ENCODE peak calls at places on chromosomes 11 and 22, in seven cellular contexts. H, M, P, U, T, D and X are unnamed samples. For H3K27me3, the result is how much of the 10 kb centered on the place peaks cover.

GRCh38 chr11:65242389-65242788 is 19.4 kb upstream of the POLA2 start:
- DNase-seq in H (no peak), D (no peak), M (no peak), U (no peak), P (no peak), T (no peak), X (no peak)

GRCh38 chr11:78277314-78277994 is 88.7 kb downstream of the USP35 start:
- DNase-seq in T (no peak), D (peak), U (no peak), H (no peak), M (no peak), P (no peak), X (no peak)

GRCh38 chr22:32232447-32232846 is 22.7 kb downstream of the SLC5A4 start:
- DNase-seq in M (no peak), P (no peak), D (no peak), T (no peak), U (no peak), H (no peak), X (no peak)

GRCh38 chr22:45603631-45604030 is 68.0 kb upstream of the ATXN10 start:
- DNase-seq in M (no peak), U (no peak), T (no peak), P (no peak), H (no peak), D (no peak), X (no peak)

GRCh38 chr22:46801331-46801811 is 38.9 kb downstream of the TBC1D22A start:
- DNase-seq in H (no peak), D (peak), U (no peak), P (no peak), T (no peak), M (no peak), X (no peak)

GRCh38 chr11:85945788-85946187 is 90.6 kb downstream of the CCDC83 start:
- DNase-seq in H (no peak), T (no peak), U (no peak), D (no peak), P (no peak), M (no peak), X (no peak)

GRCh38 chr11:32723332-32723731 is 71.1 kb downstream of the CCDC73 start:
- DNase-seq in H (no peak), D (no peak), P (no peak), T (no peak), U (no peak), M (no peak), X (no peak)

GRCh38 chr22:36145881-36146280 is 14.7 kb downstream of the APOL3 start:
- DNase-seq in U (no peak), M (no peak), D (no peak), T (no peak), P (no peak), H (no peak), X (no peak)

GRCh38 chr11:125345706-125346561 is 150.1 kb downstream of the FEZ1 start:
- DNase-seq in U (no peak), D (peak), P (no peak), T (no peak), H (peak), M (peak), X (no peak)

GRCh38 chr11:48001438-48002021 is 21.2 kb downstream of the PTPRJ start:
- DNase-seq in U (no peak), D (no peak), P (no peak), M (no peak), T (no peak), H (no peak), X (no peak)

GRCh38 chr11:30960387-30960992 is 374.3 kb upstream of the MPPED2 start:
- DNase-seq in H (no peak), M (peak), D (peak), P (peak), T (no peak), U (no peak), X (peak)

GRCh38 chr22:36769541-36769940 is 6.4 kb downstream of the IFT27 start:
- DNase-seq in T (no peak), H (no peak), M (no peak), D (no peak), U (no peak), P (no peak), X (no peak)

GRCh38 chr11:104163100-104164027 is 583 bp downstream of the PDGFD start:
- DNase-seq in T (no peak), H (no peak), D (no peak), U (no peak), P (no peak), M (peak), X (no peak)

GRCh38 chr11:64037027-64037633 is 1.4 kb downstream of the FLRT1 start:
- DNase-seq in P (no peak), M (no peak), U (no peak), T (no peak), D (no peak), H (no peak), X (no peak)

GRCh38 chr11:133343951-133344350 is 188.3 kb downstream of the OPCML start:
- DNase-seq in T (no peak), D (no peak), H (no peak), M (no peak), P (no peak), U (no peak), X (no peak)

GRCh38 chr11:124897681-124898680 is at the start of gene ROBO4:
- DNase-seq in H (no peak), M (peak), P (peak), D (peak), T (no peak), U (no peak), X (peak)

GRCh38 chr22:27734066-27734465 is 67.5 kb downstream of the MN1 start:
- DNase-seq in U (no peak), P (no peak), T (no peak), D (no peak), M (no peak), H (no peak), X (no peak)

GRCh38 chr11:66996609-66997273 is 21.6 kb downstream of the C11orf86 start:
- DNase-seq in U (no peak), H (no peak), M (no peak), D (peak), T (no peak), P (no peak), X (no peak)

GRCh38 chr11:21625982-21626381 is 566.9 kb upstream of the ANO5 start:
- DNase-seq in H (no peak), M (no peak), D (no peak), T (no peak), U (no peak), P (no peak), X (no peak)

GRCh38 chr11:122981388-122982264 is at the start of gene BSX:
- DNase-seq in U (peak), H (peak), D (peak), P (no peak), T (no peak), M (no peak), X (no peak)

DNA sequence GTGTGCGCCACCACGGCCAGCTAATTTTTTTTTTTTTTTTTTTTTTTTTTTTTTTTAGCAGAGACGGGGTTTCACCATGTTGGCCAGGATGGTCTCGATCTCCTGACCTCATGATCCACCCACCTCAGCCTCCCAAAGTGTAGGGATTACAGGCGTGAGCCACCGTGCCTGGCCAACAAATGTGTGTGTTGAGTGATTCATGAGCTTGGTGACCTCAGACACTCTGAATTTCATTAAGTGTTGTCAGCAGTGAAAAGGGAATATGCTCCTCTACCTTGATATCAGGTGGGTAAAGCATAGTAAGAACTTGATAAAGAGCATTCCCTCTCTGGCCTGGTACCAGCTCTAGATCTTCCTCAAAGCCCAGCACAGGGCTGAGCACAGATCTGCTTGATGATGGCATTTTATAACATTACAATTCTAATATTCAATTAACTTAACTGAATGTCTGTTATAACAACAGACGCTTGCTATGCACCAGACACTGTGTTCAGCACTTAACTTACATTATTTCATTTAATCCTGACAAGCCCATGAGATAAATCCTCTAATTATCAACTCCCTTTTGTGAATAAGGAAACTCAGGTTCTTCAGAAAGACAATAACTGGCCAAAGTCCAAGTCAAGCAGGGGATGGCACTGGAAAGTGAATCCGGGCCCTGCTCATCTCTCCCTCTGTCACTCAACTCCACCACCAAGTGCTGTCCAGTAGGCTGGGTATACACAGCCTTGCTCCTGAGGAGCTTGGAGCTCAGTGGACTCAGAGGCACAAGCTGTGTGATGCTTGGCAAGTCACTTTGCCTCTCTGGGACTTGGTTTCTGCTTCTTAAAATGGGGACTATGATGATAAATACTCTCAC is 13.0 kb downstream of the TBC1D10A start:
- DNase-seq in D (no peak), H (no peak), M (peak), U (no peak), P (no peak), T (no peak), X (no peak)
- TF ChIP-seq SIN3A in D (no peak), H (no peak), M (no peak), U (no peak), P (no peak), T (no peak), X (no peak)

DNA sequence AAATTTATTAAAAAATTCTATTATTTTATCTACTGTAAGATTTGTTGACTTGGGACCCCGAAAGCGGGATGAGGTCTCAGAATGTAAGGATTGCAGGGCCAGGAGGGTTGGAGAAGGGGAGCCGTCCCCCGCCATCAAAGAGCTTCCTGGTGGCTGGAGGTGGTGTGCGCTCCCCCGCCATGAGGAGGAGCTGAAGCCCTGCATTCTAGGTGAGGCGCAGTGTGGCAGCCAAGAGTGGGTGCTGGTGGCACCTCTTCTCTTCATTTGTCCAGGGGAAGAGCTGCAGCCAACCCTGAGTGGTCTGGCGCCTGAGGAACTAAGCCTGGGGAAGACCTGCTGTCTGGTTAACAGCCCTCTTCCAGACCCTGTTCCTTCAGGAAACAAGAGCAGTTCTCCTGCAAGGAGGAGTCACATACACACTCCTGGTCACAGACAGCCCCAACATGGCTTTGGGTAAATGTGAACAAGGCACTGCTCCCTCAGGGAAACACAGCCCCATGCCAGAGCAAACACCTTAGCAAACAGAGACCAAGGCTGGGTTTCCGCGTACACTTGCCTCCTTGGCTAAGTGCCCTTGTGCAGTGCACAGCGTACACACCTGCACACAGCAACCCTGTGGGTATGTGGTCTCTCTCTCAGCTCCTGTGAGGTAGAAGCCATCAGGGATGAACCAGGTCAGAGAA is 17.3 kb downstream of the RTN4RL2 start:
- DNase-seq in D (no peak), H (no peak), U (no peak), T (no peak), M (no peak), P (no peak), X (no peak)
- H3K27me3 ChIP-seq in D (under half), H (under half), U (under half), T (under half), M (under half), P (under half), X (under half)

GRCh38 chr11:13114566-13115465 is 105.7 kb downstream of the RASSF10 start:
- DNase-seq in M (peak), U (no peak), H (peak), T (no peak), D (peak), P (no peak), X (no peak)
- TF ChIP-seq CTCF in M (no peak), U (peak), H (peak), T (peak), D (peak), P (peak), X (no peak)

GRCh38 chr22:17264321-17265052 is 45.3 kb upstream of the ADA2 start:
- DNase-seq in D (no peak), H (no peak), M (peak), T (no peak), P (no peak), U (no peak), X (no peak)

GRCh38 chr22:17265649-17266248 is 46.5 kb upstream of the ADA2 start:
- DNase-seq in H (no peak), U (no peak), M (no peak), T (no peak), D (no peak), P (no peak), X (no peak)

GRCh38 chr22:17268501-17269223 is 49.4 kb upstream of the ADA2 start:
- DNase-seq in U (no peak), P (no peak), H (peak), T (no peak), D (no peak), M (no peak), X (no peak)

GRCh38 chr22:17267661-17268330 is 48.6 kb upstream of the ADA2 start:
- DNase-seq in D (no peak), P (no peak), U (no peak), H (no peak), T (no peak), M (no peak), X (no peak)

DNA sequence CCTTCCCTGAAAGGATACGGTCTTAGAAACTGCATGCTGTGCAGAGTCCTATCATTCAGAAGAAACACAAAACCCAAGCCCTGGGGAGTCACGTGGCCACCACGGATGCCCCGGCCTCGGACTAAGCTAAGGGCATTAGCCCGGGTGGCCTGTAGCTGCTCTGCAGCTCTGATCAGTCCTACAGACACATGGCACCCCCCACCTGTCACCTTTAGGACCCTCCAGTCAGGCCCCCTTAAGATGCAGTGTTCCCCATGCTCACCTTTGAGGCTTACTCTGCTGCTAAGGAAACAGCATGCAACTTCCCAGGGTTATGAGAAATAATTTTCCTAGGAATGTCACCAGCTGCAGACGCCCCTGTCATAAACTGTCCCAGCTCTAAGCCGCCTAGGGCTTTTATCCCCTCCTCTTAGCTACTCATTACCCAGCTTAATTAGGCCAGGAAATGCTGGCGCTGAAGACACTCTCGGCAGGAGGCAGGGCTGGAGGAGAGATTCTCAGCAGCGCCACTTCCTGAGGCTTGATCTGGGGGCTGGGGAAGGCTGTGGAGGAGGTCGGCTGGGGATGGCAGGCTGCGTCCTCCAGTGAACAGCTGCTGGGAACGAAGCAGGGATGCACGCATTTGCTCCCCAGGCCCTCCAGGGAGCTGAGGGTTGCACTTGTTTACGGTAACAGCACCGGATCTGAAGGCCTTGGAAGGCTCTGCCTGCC is 47.2 kb upstream of the ADA2 start:
- DNase-seq in D (no peak), H (no peak), M (no peak), P (no peak), U (no peak), T (no peak), X (no peak)
- TF ChIP-seq SIN3A in D (no peak), H (no peak), M (no peak), P (no peak), U (peak), T (no peak), X (no peak)

DNA sequence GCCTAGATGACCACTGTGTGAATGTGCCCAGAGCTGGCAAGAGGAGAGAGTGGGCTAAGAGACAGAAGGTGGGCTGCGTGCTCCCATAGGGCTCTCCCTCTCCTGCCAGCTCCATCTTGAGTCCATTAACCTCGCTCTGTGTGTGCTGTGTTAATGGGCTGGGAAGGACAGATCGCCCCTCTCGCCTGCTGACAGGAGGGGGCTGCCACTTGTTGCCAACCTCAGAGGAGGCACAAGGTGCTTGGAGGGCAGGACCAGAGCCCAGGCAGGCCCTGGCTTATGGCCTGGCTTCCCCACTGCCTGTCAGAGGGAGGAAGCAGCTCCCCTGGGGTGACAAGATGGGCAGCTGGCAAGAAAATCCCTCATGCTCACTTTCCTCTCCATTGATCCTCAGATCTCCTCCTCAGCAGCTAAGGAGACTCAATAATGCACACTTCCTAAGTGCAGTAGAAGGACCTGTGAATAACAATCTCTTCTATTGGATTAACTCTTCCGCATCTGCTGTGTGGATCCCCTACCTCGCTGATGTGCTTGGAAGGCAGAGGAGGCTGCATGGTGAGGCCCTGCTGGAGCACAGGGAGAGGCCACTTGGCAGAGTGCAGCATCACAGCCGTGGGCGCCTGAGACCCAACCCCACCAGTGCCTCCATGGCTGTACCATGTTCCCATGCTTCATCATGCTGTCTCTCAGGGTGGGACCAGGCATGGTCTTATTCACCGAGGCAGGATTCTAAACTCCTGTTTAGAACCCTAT is 70.4 kb downstream of the TRIM29 start:
- DNase-seq in P (no peak), T (no peak), M (no peak), D (no peak), H (no peak), U (no peak), X (no peak)
- H3K27me3 ChIP-seq in P (under half), T (under half), M (under half), D (under half), H (under half), U (under half), X (under half)

GRCh38 chr11:5507177-5507576 is 2.6 kb downstream of the UBQLN3 start:
- DNase-seq in H (peak), T (no peak), P (no peak), M (no peak), D (no peak), U (no peak), X (no peak)
- TF ChIP-seq CTCF in H (peak), T (no peak), P (peak), M (no peak), D (no peak), U (peak), X (no peak)

GRCh38 chr22:49062155-49063039 is 765.3 kb downstream of the BRD1 start:
- DNase-seq in P (no peak), U (no peak), H (no peak), D (no peak), T (no peak), M (no peak), X (no peak)
- TF ChIP-seq SIN3A in P (no peak), U (no peak), H (no peak), D (no peak), T (no peak), M (no peak), X (no peak)

GRCh38 chr11:440065-441042 is 1.5 kb downstream of the ANO9 start:
- DNase-seq in U (no peak), D (peak), P (no peak), T (no peak), H (peak), M (peak), X (no peak)
- H3K27me3 ChIP-seq in U (under half), D (under half), P (under half), T (under half), H (under half), M (under half), X (under half)

DNA sequence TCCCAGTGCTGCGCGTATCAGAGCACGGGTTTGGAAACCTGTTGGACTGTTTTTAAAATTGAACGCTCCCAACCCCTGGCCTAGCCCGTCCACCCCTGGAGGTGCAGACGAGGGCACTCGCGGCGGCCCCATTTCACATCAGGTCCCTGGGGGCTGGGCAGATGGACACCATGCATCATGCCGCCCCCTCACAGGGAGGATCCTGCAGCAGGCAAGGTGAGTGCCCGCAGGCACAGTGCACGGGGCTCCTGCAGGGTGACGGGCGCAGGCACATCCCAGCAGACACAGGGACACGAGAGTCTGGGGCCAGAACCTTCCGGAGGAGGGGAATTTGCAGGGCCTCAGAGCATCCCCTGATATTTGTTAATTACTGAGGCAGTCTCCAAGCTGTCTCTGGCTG is 7.3 kb downstream of the ANO9 start:
- DNase-seq in D (no peak), P (no peak), T (no peak), M (peak), U (no peak), H (no peak), X (no peak)
- TF ChIP-seq CTCF in D (no peak), P (no peak), T (no peak), M (no peak), U (no peak), H (no peak), X (no peak)